ENCODE peak calls at places on chromosomes 1 and 21, in six cellular contexts. N is substantia nigra; J is CD4-positive, alpha-beta T cell; C is heart left ventricle; K is T-helper 2 cell; W is kidney glomerular epithelial cell. L is an unnamed sample.

GRCh38 chr1:151478923-151479322 is 19.6 kb upstream of the POGZ start:
- DNase-seq in W (no peak), C (no peak), J (no peak), K (no peak), N (no peak), L (no peak)

GRCh38 chr1:209073879-209074278 is 509.6 kb upstream of the CAMK1G start:
- DNase-seq in W (no peak), J (no peak), C (no peak), N (no peak), K (no peak), L (no peak)

GRCh38 chr1:214352838-214353237 is 71.9 kb downstream of the SMYD2 start:
- DNase-seq in J (no peak), K (no peak), C (peak; percentile 50), W (no peak), N (no peak), L (no peak)

GRCh38 chr1:241637604-241638003 is 2.6 kb downstream of the CHML start:
- DNase-seq in K (no peak), J (no peak), W (no peak), C (no peak), N (no peak), L (no peak)

GRCh38 chr1:39877980-39878956 is 5.0 kb downstream of the TRIT1 start:
- DNase-seq in C (no peak), N (no peak), W (no peak), K (no peak), J (no peak), L (no peak)

GRCh38 chr1:78383923-78384322 is 106.9 kb upstream of the PTGFR start:
- DNase-seq in J (no peak), K (no peak), C (no peak), N (no peak), W (no peak), L (no peak)

GRCh38 chr1:3680488-3681230 is 28.3 kb downstream of the TP73 start:
- DNase-seq in N (no peak), C (no peak), J (no peak), W (no peak), K (no peak), L (no peak)

GRCh38 chr1:111199881-111200801 is at the start of gene DENND2D:
- DNase-seq in J (peak; percentile 59), C (peak; percentile 58), K (peak; percentile 16), N (peak; percentile 20), W (no peak), L (peak; percentile 59)

GRCh38 chr21:37153935-37154350 is 80.9 kb downstream of the TTC3 start:
- DNase-seq in C (peak; percentile 39), W (no peak), N (no peak), J (no peak), K (no peak), L (no peak)

GRCh38 chr1:179153217-179153616 is 71.3 kb downstream of the TOR3A start:
- DNase-seq in K (no peak), J (no peak), N (no peak), W (no peak), C (no peak), L (no peak)

GRCh38 chr21:34576043-34576466 is 38.9 kb downstream of the RCAN1 start:
- DNase-seq in J (no peak), N (no peak), K (no peak), W (no peak), C (peak; percentile 67), L (no peak)

GRCh38 chr21:38493549-38494253 is 4.6 kb downstream of the ERG start:
- DNase-seq in W (no peak), C (no peak), K (no peak), N (no peak), J (no peak), L (no peak)

GRCh38 chr1:7646981-7647901 is 123.9 kb upstream of the VAMP3 start:
- DNase-seq in J (peak; percentile 66), C (peak; percentile 62), W (peak; percentile 12), K (peak; percentile 55), N (peak; percentile 23), L (peak; percentile 69)

GRCh38 chr21:38077504-38077903 is 161.2 kb upstream of the KCNJ6 start:
- DNase-seq in C (no peak), J (no peak), K (no peak), W (no peak), N (no peak), L (no peak)

GRCh38 chr1:184975208-184975875 is 1.0 kb upstream of the NIBAN1 start:
- DNase-seq in N (no peak), C (no peak), J (no peak), K (no peak), W (no peak), L (no peak)

GRCh38 chr21:39562791-39563770 is 49.7 kb upstream of the B3GALT5 start:
- DNase-seq in C (no peak), N (no peak), W (no peak), K (no peak), J (no peak), L (no peak)

GRCh38 chr1:10957151-10957550 is 55.3 kb upstream of the TARDBP start:
- DNase-seq in N (no peak), J (no peak), W (no peak), K (no peak), C (no peak), L (no peak)

GRCh38 chr1:47676311-47677054 is 238.6 kb downstream of the FOXD2 start:
- DNase-seq in K (no peak), J (no peak), N (no peak), C (no peak), W (no peak), L (no peak)